ENCODE peak calls at places on chromosomes 7 and 10, in four cellular contexts. E, J, F and L are unnamed samples.
A peak's percentile ranks its signal among the peaks of the same experiment; 100 is the strongest.

GRCh38 chr7:155962191-155962967 is 150.1 kb upstream of the SHH start:
- DNase-seq in J (no peak), E (no peak), F (peak; percentile 52), L (no peak)

GRCh38 chr10:80544316-80544953 is 6.7 kb downstream of the SH2D4B start:
- DNase-seq in J (no peak), E (no peak), F (no peak), L (no peak)

GRCh38 chr7:151736403-151736909 is 140.5 kb downstream of the PRKAG2 start:
- DNase-seq in F (peak; percentile 84), J (peak; percentile 23), E (no peak), L (peak; percentile 97)

GRCh38 chr10:70956029-70956759 is 67.8 kb upstream of the PCBD1 start:
- DNase-seq in J (peak; percentile 11), F (peak; percentile 19), E (no peak), L (no peak)

GRCh38 chr7:93910076-93910994 is 4.0 kb downstream of the GNGT1 start:
- DNase-seq in J (no peak), F (peak; percentile 79), E (no peak), L (no peak)

GRCh38 chr7:133253522-133253882 is 624 bp downstream of the EXOC4 start:
- DNase-seq in F (peak; percentile 6), E (no peak), J (peak; percentile 47), L (no peak)

GRCh38 chr10:4167216-4167615 is 382.2 kb upstream of the KLF6 start:
- DNase-seq in F (no peak), E (no peak), J (no peak), L (no peak)

GRCh38 chr7:151088856-151089699 is 2.8 kb downstream of the AGAP3 start:
- DNase-seq in F (no peak), E (peak; percentile 71), J (no peak), L (no peak)

GRCh38 chr7:5139998-5140397 is 50.0 kb upstream of the WIPI2 start:
- DNase-seq in E (peak; percentile 39), F (peak; percentile 47), J (peak; percentile 56), L (no peak)

GRCh38 chr10:71081229-71081560 is 131.2 kb upstream of the UNC5B start:
- DNase-seq in F (no peak), J (no peak), E (no peak), L (no peak)

GRCh38 chr10:71927669-71928592 is 36.3 kb upstream of the CHST3 start:
- DNase-seq in J (no peak), F (peak; percentile 66), E (no peak), L (no peak)

GRCh38 chr7:157468221-157469111 is 131.7 kb downstream of the DNAJB6 start:
- DNase-seq in E (no peak), F (no peak), J (no peak), L (no peak)

GRCh38 chr7:87480386-87480785 is 4.9 kb upstream of the ABCB4 start:
- DNase-seq in E (no peak), J (no peak), F (no peak), L (no peak)

DNA sequence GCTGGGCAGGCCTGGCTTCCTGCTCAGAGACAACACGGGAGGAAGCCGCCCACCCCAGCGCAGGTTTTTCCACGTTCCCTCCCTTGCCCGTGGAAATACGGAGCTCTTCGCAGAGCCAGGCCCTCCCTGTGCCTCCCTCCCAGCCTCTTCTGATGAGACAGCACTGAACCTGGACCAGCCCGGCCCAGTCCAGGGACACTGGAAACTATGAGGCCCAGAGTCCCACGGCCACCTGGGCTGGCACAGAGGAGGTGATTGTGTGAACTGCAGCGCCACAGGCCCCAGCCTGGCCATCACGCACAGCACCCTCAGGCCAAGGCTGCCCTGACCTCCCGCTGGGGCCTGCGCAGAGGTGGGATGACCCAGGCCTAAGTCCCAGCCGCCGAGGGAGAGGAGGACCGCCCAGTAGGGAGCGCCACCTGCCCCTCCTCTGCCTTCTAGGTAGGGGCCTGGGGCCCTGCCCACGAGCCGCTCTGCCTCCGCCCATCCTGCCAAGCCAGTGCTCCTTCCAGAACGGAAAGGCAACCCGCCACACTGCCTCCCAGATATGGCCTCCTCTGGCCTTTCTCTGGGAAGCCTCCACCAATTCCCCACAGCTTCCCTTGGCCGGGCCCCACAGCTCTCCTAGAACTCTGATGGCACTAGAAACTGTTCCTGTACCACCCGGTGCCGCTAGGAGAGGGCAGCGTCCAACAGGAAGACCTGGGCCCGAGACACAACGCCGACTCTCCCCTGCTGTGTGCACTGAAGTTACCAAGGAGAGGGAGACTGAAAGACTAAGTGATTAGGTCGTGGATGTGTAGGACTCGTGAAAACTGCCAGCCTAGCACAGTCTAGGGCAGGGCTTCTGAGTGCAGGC is 57.2 kb downstream of the PROSER2 start:
- DNase-seq in J (no peak), E (no peak), F (no peak), L (no peak)
- H3K27ac ChIP-seq in J (peak overlapping the region; percentile 15), E (no peak overlapping the region), F (peak overlapping the region; percentile 92), L (no peak overlapping the region)

DNA sequence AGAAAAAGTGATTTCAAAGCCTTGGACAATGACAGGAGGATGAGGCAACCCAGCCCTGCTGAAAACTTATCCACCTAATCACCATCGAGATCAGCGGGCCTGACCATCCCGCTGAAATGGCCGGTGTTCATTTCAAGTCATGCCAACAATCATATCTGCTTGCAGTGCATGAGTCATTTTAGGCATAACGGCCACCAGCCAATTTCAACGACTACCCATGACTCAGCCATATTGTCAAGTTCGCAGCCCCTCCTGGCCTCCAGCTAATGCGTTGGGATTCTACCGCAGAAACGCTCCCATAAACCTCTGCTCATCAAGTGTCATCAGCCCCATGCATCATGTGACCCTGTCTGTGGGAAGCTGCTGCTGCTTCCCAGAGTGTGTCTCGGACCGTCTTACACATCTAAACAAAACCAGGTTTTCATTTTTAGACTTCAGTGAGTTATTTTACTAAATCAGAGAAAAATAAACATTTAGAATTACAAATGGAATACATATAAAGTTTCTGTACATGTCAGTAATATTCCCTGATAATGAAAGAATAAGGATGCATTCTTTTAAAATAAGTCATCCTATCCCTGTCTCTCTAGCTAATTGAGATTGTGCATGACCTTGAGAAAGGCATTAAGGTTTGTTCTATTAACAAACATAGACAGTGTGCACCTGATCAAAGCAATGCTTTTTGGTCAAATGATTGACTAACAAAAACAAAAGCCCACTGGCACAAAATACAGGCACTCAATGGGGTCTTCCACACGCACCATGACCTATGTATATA is 188.9 kb downstream of the ADAM12 start:
- DNase-seq in E (no peak), F (peak; percentile 92), J (peak; percentile 70), L (no peak)
- TF ChIP-seq REST in E (no peak), F (no peak), J (no peak), L (no peak)

GRCh38 chr7:101563933-101564777 is 64.9 kb downstream of the MYL10 start:
- DNase-seq in J (no peak), E (no peak), F (no peak), L (no peak)
- H3K27ac ChIP-seq in J (no peak overlapping the region), E (no peak overlapping the region), F (no peak overlapping the region), L (no peak overlapping the region)

GRCh38 chr7:85595639-85596268 is 408.9 kb upstream of the SEMA3D start:
- DNase-seq in F (no peak), E (no peak), J (no peak), L (no peak)

GRCh38 chr7:85602196-85602595 is 415.3 kb upstream of the SEMA3D start:
- DNase-seq in J (no peak), F (no peak), E (no peak), L (no peak)

GRCh38 chr7:85600425-85600824 is 413.6 kb upstream of the SEMA3D start:
- DNase-seq in J (no peak), F (no peak), E (no peak), L (no peak)
- TF ChIP-seq REST in J (no peak), F (no peak), E (no peak), L (no peak)

GRCh38 chr10:22598488-22598887 is 115.9 kb downstream of the PIP4K2A start:
- DNase-seq in E (no peak), J (peak; percentile 39), F (no peak), L (no peak)
- H3K27ac ChIP-seq in E (no peak overlapping the region), J (peak overlapping the region; percentile 57), F (peak overlapping the region; percentile 33), L (no peak overlapping the region)